ENCODE peak calls at places on chromosomes 13 and 19, in nine cellular contexts. One of them, this sample, is unnamed.
A peak's percentile ranks its signal among the peaks of the same experiment; 100 is the strongest.

GRCh38 chr13:31214379-31214778 is 14.6 kb downstream of the B3GLCT start:
- DNase-seq in stromal cell of bone marrow: no peak
- DNase-seq in upper lobe of left lung: no peak
- DNase-seq in hippocampal formation: no peak
- DNase-seq in lower lobe of right lung: no peak
- DNase-seq in activated T-helper 1 cell treated with Interleukin-2 at 50 U/mL for 16 hours: no peak
- DNase-seq in EH: peak; percentile 22
- DNase-seq in GM12878: no peak
- DNase-seq in activated CD4-positive, alpha-beta T cell treated with anti-CD3 and anti-CD28 coated beads, Interleukin-2, amount 50 U/mL, for 1 hour: no peak
- DNase-seq in this sample: no peak

GRCh38 chr13:111022886-111023285 is 92.2 kb upstream of the ARHGEF7 start:
- DNase-seq in hippocampal formation: no peak
- DNase-seq in stromal cell of bone marrow: no peak
- DNase-seq in GM12878: no peak
- DNase-seq in activated T-helper 1 cell treated with Interleukin-2 at 50 U/mL for 16 hours: no peak
- DNase-seq in EH: no peak
- DNase-seq in lower lobe of right lung: no peak
- DNase-seq in activated CD4-positive, alpha-beta T cell treated with anti-CD3 and anti-CD28 coated beads, Interleukin-2, amount 50 U/mL, for 1 hour: no peak
- DNase-seq in upper lobe of left lung: no peak
- DNase-seq in this sample: no peak

GRCh38 chr19:35986664-35987570 is 8.1 kb upstream of the SDHAF1 start:
- DNase-seq in activated CD4-positive, alpha-beta T cell treated with anti-CD3 and anti-CD28 coated beads, Interleukin-2, amount 50 U/mL, for 1 hour: no peak
- DNase-seq in lower lobe of right lung: peak; percentile 68
- DNase-seq in GM12878: no peak
- DNase-seq in stromal cell of bone marrow: no peak
- DNase-seq in upper lobe of left lung: no peak
- DNase-seq in EH: peak; percentile 28
- DNase-seq in hippocampal formation: no peak
- DNase-seq in activated T-helper 1 cell treated with Interleukin-2 at 50 U/mL for 16 hours: no peak
- DNase-seq in this sample: peak; percentile 77

GRCh38 chr13:40599146-40599545 is 67.3 kb downstream of the FOXO1 start:
- DNase-seq in activated T-helper 1 cell treated with Interleukin-2 at 50 U/mL for 16 hours: no peak
- DNase-seq in stromal cell of bone marrow: no peak
- DNase-seq in lower lobe of right lung: no peak
- DNase-seq in activated CD4-positive, alpha-beta T cell treated with anti-CD3 and anti-CD28 coated beads, Interleukin-2, amount 50 U/mL, for 1 hour: no peak
- DNase-seq in EH: no peak
- DNase-seq in GM12878: no peak
- DNase-seq in upper lobe of left lung: no peak
- DNase-seq in hippocampal formation: no peak
- DNase-seq in this sample: no peak

GRCh38 chr13:19952850-19953249 is 5.7 kb upstream of the ZMYM2 start:
- DNase-seq in activated T-helper 1 cell treated with Interleukin-2 at 50 U/mL for 16 hours: no peak
- DNase-seq in lower lobe of right lung: no peak
- DNase-seq in activated CD4-positive, alpha-beta T cell treated with anti-CD3 and anti-CD28 coated beads, Interleukin-2, amount 50 U/mL, for 1 hour: no peak
- DNase-seq in hippocampal formation: no peak
- DNase-seq in EH: no peak
- DNase-seq in GM12878: no peak
- DNase-seq in stromal cell of bone marrow: no peak
- DNase-seq in upper lobe of left lung: no peak
- DNase-seq in this sample: no peak

GRCh38 chr19:38385804-38386257 is 2.0 kb downstream of the GGN start:
- DNase-seq in hippocampal formation: no peak
- DNase-seq in activated T-helper 1 cell treated with Interleukin-2 at 50 U/mL for 16 hours: no peak
- DNase-seq in GM12878: no peak
- DNase-seq in stromal cell of bone marrow: no peak
- DNase-seq in upper lobe of left lung: no peak
- DNase-seq in activated CD4-positive, alpha-beta T cell treated with anti-CD3 and anti-CD28 coated beads, Interleukin-2, amount 50 U/mL, for 1 hour: no peak
- DNase-seq in EH: no peak
- DNase-seq in lower lobe of right lung: no peak
- DNase-seq in this sample: no peak

GRCh38 chr13:29857089-29857488 is 6.7 kb upstream of the UBL3 start:
- DNase-seq in hippocampal formation: no peak
- DNase-seq in EH: no peak
- DNase-seq in upper lobe of left lung: no peak
- DNase-seq in stromal cell of bone marrow: no peak
- DNase-seq in activated CD4-positive, alpha-beta T cell treated with anti-CD3 and anti-CD28 coated beads, Interleukin-2, amount 50 U/mL, for 1 hour: no peak
- DNase-seq in lower lobe of right lung: no peak
- DNase-seq in GM12878: no peak
- DNase-seq in activated T-helper 1 cell treated with Interleukin-2 at 50 U/mL for 16 hours: no peak
- DNase-seq in this sample: no peak

GRCh38 chr19:56125806-56126590 is 4.9 kb upstream of the ZNF787 start:
- DNase-seq in upper lobe of left lung: no peak
- DNase-seq in activated T-helper 1 cell treated with Interleukin-2 at 50 U/mL for 16 hours: no peak
- DNase-seq in stromal cell of bone marrow: no peak
- DNase-seq in EH: no peak
- DNase-seq in lower lobe of right lung: no peak
- DNase-seq in hippocampal formation: no peak
- DNase-seq in activated CD4-positive, alpha-beta T cell treated with anti-CD3 and anti-CD28 coated beads, Interleukin-2, amount 50 U/mL, for 1 hour: no peak
- DNase-seq in GM12878: no peak
- DNase-seq in this sample: no peak

GRCh38 chr19:558770-559439 is 13.5 kb upstream of the BSG start:
- DNase-seq in stromal cell of bone marrow: no peak
- DNase-seq in hippocampal formation: no peak
- DNase-seq in lower lobe of right lung: peak; percentile 52
- DNase-seq in activated T-helper 1 cell treated with Interleukin-2 at 50 U/mL for 16 hours: no peak
- DNase-seq in upper lobe of left lung: no peak
- DNase-seq in EH: peak; percentile 23
- DNase-seq in GM12878: no peak
- DNase-seq in activated CD4-positive, alpha-beta T cell treated with anti-CD3 and anti-CD28 coated beads, Interleukin-2, amount 50 U/mL, for 1 hour: no peak
- DNase-seq in this sample: no peak

GRCh38 chr19:46383171-46383815 is 30.1 kb downstream of the CCDC8 start:
- DNase-seq in EH: no peak
- DNase-seq in lower lobe of right lung: peak; percentile 10
- DNase-seq in activated T-helper 1 cell treated with Interleukin-2 at 50 U/mL for 16 hours: no peak
- DNase-seq in upper lobe of left lung: no peak
- DNase-seq in activated CD4-positive, alpha-beta T cell treated with anti-CD3 and anti-CD28 coated beads, Interleukin-2, amount 50 U/mL, for 1 hour: no peak
- DNase-seq in hippocampal formation: no peak
- DNase-seq in stromal cell of bone marrow: no peak
- DNase-seq in GM12878: no peak
- DNase-seq in this sample: no peak

GRCh38 chr13:98285317-98285716 is 108.2 kb upstream of the RNF113B start:
- DNase-seq in upper lobe of left lung: no peak
- DNase-seq in stromal cell of bone marrow: no peak
- DNase-seq in activated CD4-positive, alpha-beta T cell treated with anti-CD3 and anti-CD28 coated beads, Interleukin-2, amount 50 U/mL, for 1 hour: no peak
- DNase-seq in EH: peak; percentile 63
- DNase-seq in activated T-helper 1 cell treated with Interleukin-2 at 50 U/mL for 16 hours: no peak
- DNase-seq in lower lobe of right lung: no peak
- DNase-seq in hippocampal formation: no peak
- DNase-seq in GM12878: no peak
- DNase-seq in this sample: no peak

GRCh38 chr13:43751624-43752023 is 35.1 kb downstream of the ENOX1 start:
- DNase-seq in EH: peak; percentile 2
- DNase-seq in stromal cell of bone marrow: no peak
- DNase-seq in activated T-helper 1 cell treated with Interleukin-2 at 50 U/mL for 16 hours: no peak
- DNase-seq in hippocampal formation: no peak
- DNase-seq in GM12878: no peak
- DNase-seq in upper lobe of left lung: no peak
- DNase-seq in lower lobe of right lung: no peak
- DNase-seq in activated CD4-positive, alpha-beta T cell treated with anti-CD3 and anti-CD28 coated beads, Interleukin-2, amount 50 U/mL, for 1 hour: no peak
- DNase-seq in this sample: no peak

GRCh38 chr19:4066176-4066606 is 508 bp downstream of the ZBTB7A start:
- DNase-seq in activated T-helper 1 cell treated with Interleukin-2 at 50 U/mL for 16 hours: peak; percentile 39
- DNase-seq in stromal cell of bone marrow: no peak
- DNase-seq in GM12878: no peak
- DNase-seq in lower lobe of right lung: no peak
- DNase-seq in hippocampal formation: no peak
- DNase-seq in upper lobe of left lung: no peak
- DNase-seq in activated CD4-positive, alpha-beta T cell treated with anti-CD3 and anti-CD28 coated beads, Interleukin-2, amount 50 U/mL, for 1 hour: peak; percentile 60
- DNase-seq in EH: no peak
- DNase-seq in this sample: peak; percentile 87

GRCh38 chr13:101647760-101648159 is 195.3 kb downstream of the ITGBL1 start:
- DNase-seq in GM12878: no peak
- DNase-seq in stromal cell of bone marrow: no peak
- DNase-seq in lower lobe of right lung: no peak
- DNase-seq in hippocampal formation: no peak
- DNase-seq in upper lobe of left lung: no peak
- DNase-seq in activated T-helper 1 cell treated with Interleukin-2 at 50 U/mL for 16 hours: no peak
- DNase-seq in activated CD4-positive, alpha-beta T cell treated with anti-CD3 and anti-CD28 coated beads, Interleukin-2, amount 50 U/mL, for 1 hour: no peak
- DNase-seq in EH: no peak
- DNase-seq in this sample: no peak

GRCh38 chr13:59247166-59247565 is 916.6 kb downstream of the DIAPH3 start:
- DNase-seq in hippocampal formation: no peak
- DNase-seq in GM12878: no peak
- DNase-seq in activated CD4-positive, alpha-beta T cell treated with anti-CD3 and anti-CD28 coated beads, Interleukin-2, amount 50 U/mL, for 1 hour: no peak
- DNase-seq in stromal cell of bone marrow: no peak
- DNase-seq in activated T-helper 1 cell treated with Interleukin-2 at 50 U/mL for 16 hours: no peak
- DNase-seq in EH: peak; percentile 13
- DNase-seq in lower lobe of right lung: peak; percentile 45
- DNase-seq in upper lobe of left lung: no peak
- DNase-seq in this sample: no peak

GRCh38 chr13:55160911-55161310 is 1979.8 kb upstream of the PRR20A start:
- DNase-seq in activated T-helper 1 cell treated with Interleukin-2 at 50 U/mL for 16 hours: no peak
- DNase-seq in stromal cell of bone marrow: no peak
- DNase-seq in hippocampal formation: no peak
- DNase-seq in EH: no peak
- DNase-seq in GM12878: no peak
- DNase-seq in upper lobe of left lung: no peak
- DNase-seq in lower lobe of right lung: no peak
- DNase-seq in activated CD4-positive, alpha-beta T cell treated with anti-CD3 and anti-CD28 coated beads, Interleukin-2, amount 50 U/mL, for 1 hour: no peak
- DNase-seq in this sample: no peak

GRCh38 chr13:107339209-107339608 is 771.3 kb upstream of the ARGLU1 start:
- DNase-seq in lower lobe of right lung: no peak
- DNase-seq in stromal cell of bone marrow: no peak
- DNase-seq in hippocampal formation: no peak
- DNase-seq in GM12878: no peak
- DNase-seq in upper lobe of left lung: no peak
- DNase-seq in EH: no peak
- DNase-seq in activated CD4-positive, alpha-beta T cell treated with anti-CD3 and anti-CD28 coated beads, Interleukin-2, amount 50 U/mL, for 1 hour: no peak
- DNase-seq in activated T-helper 1 cell treated with Interleukin-2 at 50 U/mL for 16 hours: no peak
- DNase-seq in this sample: no peak

GRCh38 chr13:107734891-107735620 is 480.3 kb downstream of the LIG4 start:
- DNase-seq in activated CD4-positive, alpha-beta T cell treated with anti-CD3 and anti-CD28 coated beads, Interleukin-2, amount 50 U/mL, for 1 hour: no peak
- DNase-seq in activated T-helper 1 cell treated with Interleukin-2 at 50 U/mL for 16 hours: no peak
- DNase-seq in upper lobe of left lung: no peak
- DNase-seq in lower lobe of right lung: no peak
- DNase-seq in EH: no peak
- DNase-seq in GM12878: no peak
- DNase-seq in hippocampal formation: peak; percentile 35
- DNase-seq in stromal cell of bone marrow: no peak
- DNase-seq in this sample: no peak

GRCh38 chr13:44188257-44188656 is 185.4 kb upstream of the SERP2 start:
- DNase-seq in activated T-helper 1 cell treated with Interleukin-2 at 50 U/mL for 16 hours: no peak
- DNase-seq in EH: peak; percentile 75
- DNase-seq in upper lobe of left lung: no peak
- DNase-seq in GM12878: no peak
- DNase-seq in hippocampal formation: no peak
- DNase-seq in stromal cell of bone marrow: no peak
- DNase-seq in activated CD4-positive, alpha-beta T cell treated with anti-CD3 and anti-CD28 coated beads, Interleukin-2, amount 50 U/mL, for 1 hour: no peak
- DNase-seq in lower lobe of right lung: no peak
- DNase-seq in this sample: no peak

GRCh38 chr19:47255947-47256687 is at the start of gene CCDC9:
- DNase-seq in upper lobe of left lung: peak; percentile 94
- DNase-seq in activated T-helper 1 cell treated with Interleukin-2 at 50 U/mL for 16 hours: peak; percentile 82
- DNase-seq in activated CD4-positive, alpha-beta T cell treated with anti-CD3 and anti-CD28 coated beads, Interleukin-2, amount 50 U/mL, for 1 hour: peak; percentile 85
- DNase-seq in hippocampal formation: peak; percentile 93
- DNase-seq in EH: peak; percentile 95
- DNase-seq in GM12878: peak; percentile 80
- DNase-seq in stromal cell of bone marrow: peak; percentile 91
- DNase-seq in lower lobe of right lung: peak; percentile 98
- DNase-seq in this sample: peak; percentile 98

GRCh38 chr13:107422421-107422820 is 792.9 kb downstream of the LIG4 start:
- DNase-seq in activated CD4-positive, alpha-beta T cell treated with anti-CD3 and anti-CD28 coated beads, Interleukin-2, amount 50 U/mL, for 1 hour: no peak
- DNase-seq in activated T-helper 1 cell treated with Interleukin-2 at 50 U/mL for 16 hours: no peak
- DNase-seq in EH: no peak
- DNase-seq in hippocampal formation: no peak
- DNase-seq in GM12878: no peak
- DNase-seq in stromal cell of bone marrow: no peak
- DNase-seq in lower lobe of right lung: no peak
- DNase-seq in upper lobe of left lung: no peak
- DNase-seq in this sample: no peak

GRCh38 chr13:43767351-43767901 is 19.3 kb downstream of the ENOX1 start:
- DNase-seq in activated CD4-positive, alpha-beta T cell treated with anti-CD3 and anti-CD28 coated beads, Interleukin-2, amount 50 U/mL, for 1 hour: no peak
- DNase-seq in stromal cell of bone marrow: no peak
- DNase-seq in activated T-helper 1 cell treated with Interleukin-2 at 50 U/mL for 16 hours: no peak
- DNase-seq in hippocampal formation: peak; percentile 28
- DNase-seq in upper lobe of left lung: no peak
- DNase-seq in lower lobe of right lung: no peak
- DNase-seq in EH: no peak
- DNase-seq in GM12878: no peak
- DNase-seq in this sample: no peak

GRCh38 chr19:46493236-46494114 is 2.2 kb downstream of the PNMA8B start:
- DNase-seq in activated T-helper 1 cell treated with Interleukin-2 at 50 U/mL for 16 hours: no peak
- DNase-seq in lower lobe of right lung: peak; percentile 55
- DNase-seq in activated CD4-positive, alpha-beta T cell treated with anti-CD3 and anti-CD28 coated beads, Interleukin-2, amount 50 U/mL, for 1 hour: peak; percentile 34
- DNase-seq in hippocampal formation: no peak
- DNase-seq in GM12878: no peak
- DNase-seq in upper lobe of left lung: no peak
- DNase-seq in EH: no peak
- DNase-seq in stromal cell of bone marrow: no peak
- DNase-seq in this sample: peak; percentile 70

GRCh38 chr19:55156202-55157063 is 1.1 kb downstream of the TNNI3 start:
- DNase-seq in lower lobe of right lung: no peak
- DNase-seq in activated CD4-positive, alpha-beta T cell treated with anti-CD3 and anti-CD28 coated beads, Interleukin-2, amount 50 U/mL, for 1 hour: peak; percentile 32
- DNase-seq in GM12878: no peak
- DNase-seq in activated T-helper 1 cell treated with Interleukin-2 at 50 U/mL for 16 hours: no peak
- DNase-seq in EH: peak; percentile 71
- DNase-seq in stromal cell of bone marrow: no peak
- DNase-seq in upper lobe of left lung: peak; percentile 55
- DNase-seq in hippocampal formation: no peak
- DNase-seq in this sample: no peak

GRCh38 chr19:4829001-4829712 is 2.4 kb downstream of the TICAM1 start:
- DNase-seq in stromal cell of bone marrow: no peak
- DNase-seq in GM12878: no peak
- DNase-seq in activated CD4-positive, alpha-beta T cell treated with anti-CD3 and anti-CD28 coated beads, Interleukin-2, amount 50 U/mL, for 1 hour: no peak
- DNase-seq in hippocampal formation: no peak
- DNase-seq in activated T-helper 1 cell treated with Interleukin-2 at 50 U/mL for 16 hours: no peak
- DNase-seq in EH: no peak
- DNase-seq in upper lobe of left lung: no peak
- DNase-seq in lower lobe of right lung: no peak
- DNase-seq in this sample: no peak

GRCh38 chr13:27281420-27281819 is 10.8 kb downstream of the RASL11A start:
- DNase-seq in upper lobe of left lung: no peak
- DNase-seq in EH: no peak
- DNase-seq in activated T-helper 1 cell treated with Interleukin-2 at 50 U/mL for 16 hours: no peak
- DNase-seq in GM12878: no peak
- DNase-seq in lower lobe of right lung: no peak
- DNase-seq in activated CD4-positive, alpha-beta T cell treated with anti-CD3 and anti-CD28 coated beads, Interleukin-2, amount 50 U/mL, for 1 hour: no peak
- DNase-seq in stromal cell of bone marrow: no peak
- DNase-seq in hippocampal formation: no peak
- DNase-seq in this sample: no peak